ENCODE peak calls at places on chromosomes 12 and 14, in seven cellular contexts. O is A549, Z is omental fat pad, F is adrenal gland, J is IMR-90, C is retinal pigment epithelial cell, H is H9. U is an unnamed sample.

GRCh38 chr12:76014007-76014406 is 17.6 kb downstream of the PHLDA1 start:
- DNase-seq in O (no peak), Z (no peak), F (no peak), J (no peak), C (no peak), H (no peak), U (no peak)

GRCh38 chr14:93183596-93184317 is 940 bp downstream of the MOAP1 start:
- DNase-seq in O (no peak), Z (no peak), F (peak), J (no peak), C (no peak), H (no peak), U (no peak)

GRCh38 chr12:93667672-93668071 is 9.5 kb upstream of the CRADD start:
- DNase-seq in O (no peak), Z (no peak), F (no peak), J (peak), C (no peak), H (no peak), U (no peak)

GRCh38 chr12:24838531-24838950 is 110.4 kb downstream of the BCAT1 start:
- DNase-seq in O (no peak), Z (no peak), F (peak), J (peak), C (no peak), H (no peak), U (no peak)

GRCh38 chr14:53538316-53538851 is 385.3 kb upstream of the DDHD1 start:
- DNase-seq in O (no peak), Z (no peak), F (no peak), J (peak), C (no peak), H (no peak), U (no peak)

GRCh38 chr12:99131761-99132199 is 486.7 kb downstream of the APAF1 start:
- DNase-seq in O (no peak), Z (no peak), F (peak), J (no peak), C (no peak), H (peak), U (peak)

GRCh38 chr14:88493392-88494185 is 61.2 kb downstream of the PTPN21 start:
- DNase-seq in O (no peak), Z (no peak), F (no peak), J (no peak), C (no peak), H (no peak), U (no peak)

GRCh38 chr12:61521258-61521657 is 738.9 kb upstream of the USP15 start:
- DNase-seq in O (no peak), Z (no peak), F (no peak), J (no peak), C (no peak), H (no peak), U (no peak)

GRCh38 chr12:51199546-51199945 is 18.3 kb downstream of the POU6F1 start:
- DNase-seq in O (no peak), Z (no peak), F (no peak), J (no peak), C (no peak), H (no peak), U (no peak)

GRCh38 chr14:99753225-99754140 is 39.7 kb upstream of the EML1 start:
- DNase-seq in O (no peak), Z (no peak), F (no peak), J (no peak), C (no peak), H (no peak), U (no peak)

GRCh38 chr12:27523305-27523641 is 733 bp upstream of the PPFIBP1 start:
- DNase-seq in O (no peak), Z (no peak), F (no peak), J (no peak), C (no peak), H (no peak), U (no peak)

GRCh38 chr14:101197595-101198397 is 294.3 kb upstream of the RTL1 start:
- DNase-seq in O (no peak), Z (peak), F (peak), J (no peak), C (no peak), H (peak), U (no peak)

GRCh38 chr12:124524231-124524925 is 43.0 kb downstream of the NCOR2 start:
- DNase-seq in O (no peak), Z (no peak), F (no peak), J (peak), C (no peak), H (no peak), U (no peak)

GRCh38 chr14:24162083-24162482 is 1.0 kb downstream of the IRF9 start:
- DNase-seq in O (no peak), Z (no peak), F (no peak), J (peak), C (no peak), H (no peak), U (no peak)

GRCh38 chr12:47396902-47397663 is 308.7 kb downstream of the RPAP3 start:
- DNase-seq in O (peak), Z (no peak), F (no peak), J (no peak), C (no peak), H (no peak), U (no peak)

GRCh38 chr12:43222796-43223195 is 329.2 kb downstream of the ADAMTS20 start:
- DNase-seq in O (no peak), Z (no peak), F (no peak), J (no peak), C (no peak), H (no peak), U (no peak)

GRCh38 chr12:1047898-1048660 is 57.1 kb downstream of the ERC1 start:
- DNase-seq in O (no peak), Z (no peak), F (peak), J (no peak), C (no peak), H (no peak), U (no peak)

GRCh38 chr12:92034858-92035401 is 110.7 kb downstream of the BTG1 start:
- DNase-seq in O (peak), Z (no peak), F (peak), J (peak), C (no peak), H (no peak), U (no peak)

GRCh38 chr12:114684870-114685273 is 897 bp upstream of the TBX3 start:
- DNase-seq in O (no peak), Z (no peak), F (no peak), J (no peak), C (no peak), H (no peak), U (no peak)

GRCh38 chr12:42794811-42795210 is 205.3 kb upstream of the PRICKLE1 start:
- DNase-seq in O (no peak), Z (no peak), F (no peak), J (peak), C (no peak), H (no peak), U (no peak)

GRCh38 chr14:61877050-61877390 is 114.8 kb downstream of the SNAPC1 start:
- DNase-seq in O (no peak), Z (no peak), F (no peak), J (no peak), C (no peak), H (no peak), U (no peak)

GRCh38 chr12:9390761-9391160 is 182.6 kb upstream of the PZP start:
- DNase-seq in O (no peak), Z (no peak), F (no peak), J (no peak), C (no peak), H (no peak), U (no peak)

GRCh38 chr12:106586535-106586802 is 3.7 kb downstream of the RFX4 start:
- DNase-seq in O (no peak), Z (no peak), F (no peak), J (no peak), C (no peak), H (peak), U (no peak)

GRCh38 chr12:89333564-89334252 is 18.6 kb downstream of the DUSP6 start:
- DNase-seq in O (no peak), Z (no peak), F (peak), J (no peak), C (no peak), H (no peak), U (no peak)

GRCh38 chr12:106527356-106527755 is 55.4 kb upstream of the RFX4 start:
- DNase-seq in O (no peak), Z (no peak), F (no peak), J (peak), C (peak), H (no peak), U (no peak)

GRCh38 chr14:75709207-75709812 is 48.3 kb downstream of the TTLL5 start:
- DNase-seq in O (peak), Z (peak), F (peak), J (peak), C (peak), H (peak), U (peak)

GRCh38 chr12:118356809-118357326 is 15.8 kb downstream of the TAOK3 start:
- DNase-seq in O (peak), Z (no peak), F (no peak), J (peak), C (no peak), H (no peak), U (no peak)

GRCh38 chr12:2273288-2273687 is 220.5 kb downstream of the CACNA1C start:
- DNase-seq in O (no peak), Z (no peak), F (peak), J (peak), C (no peak), H (no peak), U (no peak)

GRCh38 chr12:50589650-50590435 is 85.1 kb downstream of the DIP2B start:
- DNase-seq in O (no peak), Z (no peak), F (no peak), J (peak), C (peak), H (no peak), U (no peak)

GRCh38 chr12:102421801-102422583 is 58.4 kb downstream of the IGF1 start:
- DNase-seq in O (peak), Z (no peak), F (no peak), J (peak), C (no peak), H (no peak), U (no peak)

GRCh38 chr12:29148065-29148957 is 767 bp upstream of the FAR2 start:
- DNase-seq in O (peak), Z (no peak), F (peak), J (no peak), C (no peak), H (no peak), U (no peak)

GRCh38 chr14:94450722-94451090 is 1.9 kb downstream of the SERPINA11 start:
- DNase-seq in O (no peak), Z (no peak), F (no peak), J (no peak), C (no peak), H (no peak), U (no peak)

GRCh38 chr14:36224176-36224575 is 47.7 kb upstream of the PTCSC3 start:
- DNase-seq in O (no peak), Z (no peak), F (no peak), J (no peak), C (no peak), H (no peak), U (no peak)

GRCh38 chr12:45687081-45688015 is 42.2 kb upstream of the ARID2 start:
- DNase-seq in O (no peak), Z (no peak), F (no peak), J (no peak), C (no peak), H (no peak), U (no peak)

GRCh38 chr12:121889267-121889624 is 656 bp downstream of the PSMD9 start:
- DNase-seq in O (no peak), Z (no peak), F (no peak), J (no peak), C (no peak), H (no peak), U (no peak)

GRCh38 chr12:29346764-29347421 is 34.1 kb downstream of the ERGIC2 start:
- DNase-seq in O (no peak), Z (no peak), F (no peak), J (peak), C (no peak), H (no peak), U (no peak)

GRCh38 chr12:30996255-30996654 is 69.7 kb downstream of the TSPAN11 start:
- DNase-seq in O (no peak), Z (no peak), F (no peak), J (peak), C (peak), H (no peak), U (no peak)

GRCh38 chr12:60101715-60102114 is 505.9 kb downstream of the SLC16A7 start:
- DNase-seq in O (no peak), Z (no peak), F (no peak), J (peak), C (peak), H (no peak), U (no peak)

GRCh38 chr12:16121953-16122352 is 155.5 kb downstream of the SLC15A5 start:
- DNase-seq in O (no peak), Z (no peak), F (no peak), J (no peak), C (no peak), H (peak), U (no peak)
- TF ChIP-seq CTCF in O (no peak), Z (no peak), F (no peak), J (no peak), C (no peak), H (peak), U (no peak)

GRCh38 chr14:104546591-104547309 is 32.8 kb upstream of the C14orf180 start:
- DNase-seq in O (no peak), Z (no peak), F (no peak), J (no peak), C (no peak), H (no peak), U (no peak)
- TF ChIP-seq CTCF in O (no peak), Z (no peak), F (no peak), J (no peak), C (no peak), H (no peak), U (no peak)

DNA sequence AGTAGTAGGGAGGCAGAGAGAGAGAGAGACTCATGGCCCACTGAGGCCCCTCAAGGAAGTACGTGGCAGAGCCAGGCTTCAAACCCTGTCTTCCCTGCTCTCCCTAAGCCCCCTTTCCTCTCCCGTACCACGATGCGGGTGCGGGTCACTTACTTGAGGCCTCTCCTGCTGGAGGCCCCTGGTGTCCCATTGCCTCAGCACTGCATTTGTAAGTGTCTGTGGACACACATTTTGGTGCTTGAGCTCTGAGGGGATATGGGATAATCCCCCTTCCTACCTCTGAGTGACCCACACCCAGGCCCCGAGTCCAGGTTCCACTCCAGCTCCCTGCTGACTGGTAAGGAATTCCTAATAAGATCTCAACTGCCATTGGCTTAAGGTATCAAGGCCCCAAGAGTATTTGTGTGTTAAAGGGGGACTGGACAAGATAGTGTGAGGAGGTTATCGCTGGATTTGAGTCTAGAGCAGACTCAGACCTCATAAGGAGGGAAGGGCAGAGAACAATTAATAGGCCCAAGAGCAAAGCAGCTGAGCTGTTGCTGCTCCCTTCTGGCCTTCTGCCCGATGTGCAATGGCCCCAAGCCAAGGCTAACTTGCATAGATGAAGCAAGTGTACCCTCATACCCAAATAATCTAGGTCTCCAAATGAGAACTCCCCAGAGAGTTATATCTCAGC is 71.9 kb downstream of the CRACR2A start:
- DNase-seq in O (no peak), Z (no peak), F (peak), J (no peak), C (no peak), H (no peak), U (no peak)
- TF ChIP-seq CTCF in O (no peak), Z (no peak), F (no peak), J (no peak), C (peak), H (peak), U (peak)

GRCh38 chr12:53500776-53501614 is at the start of gene TARBP2:
- DNase-seq in O (peak), Z (peak), F (peak), J (peak), C (peak), H (peak), U (peak)
- TF ChIP-seq CTCF in O (no peak), Z (no peak), F (no peak), J (peak), C (no peak), H (no peak), U (no peak)

GRCh38 chr14:50766338-50766886 is 64.5 kb downstream of the NIN start:
- DNase-seq in O (no peak), Z (no peak), F (no peak), J (no peak), C (peak), H (no peak), U (no peak)
- TF ChIP-seq CTCF in O (no peak), Z (no peak), F (no peak), J (no peak), C (no peak), H (no peak), U (no peak)

GRCh38 chr12:104827587-104827986 is 130.5 kb downstream of the SLC41A2 start:
- DNase-seq in O (no peak), Z (no peak), F (no peak), J (no peak), C (no peak), H (peak), U (no peak)
- TF ChIP-seq CTCF in O (no peak), Z (no peak), F (no peak), J (peak), C (peak), H (peak), U (peak)

GRCh38 chr12:69580074-69580473 is 5.2 kb upstream of the CCT2 start:
- DNase-seq in O (no peak), Z (no peak), F (no peak), J (no peak), C (no peak), H (no peak), U (no peak)

GRCh38 chr12:69585189-69586062 is at the start of gene CCT2:
- DNase-seq in O (peak), Z (peak), F (peak), J (peak), C (peak), H (peak), U (peak)

GRCh38 chr12:69579029-69579428 is 6.2 kb upstream of the CCT2 start:
- DNase-seq in O (no peak), Z (no peak), F (no peak), J (no peak), C (no peak), H (no peak), U (no peak)

GRCh38 chr12:69578283-69578682 is 7.0 kb upstream of the CCT2 start:
- DNase-seq in O (no peak), Z (no peak), F (no peak), J (no peak), C (no peak), H (no peak), U (no peak)

GRCh38 chr12:69583203-69583602 is 2.1 kb upstream of the CCT2 start:
- DNase-seq in O (no peak), Z (no peak), F (no peak), J (no peak), C (no peak), H (peak), U (no peak)
- TF ChIP-seq CTCF in O (no peak), Z (no peak), F (no peak), J (no peak), C (peak), H (peak), U (no peak)

DNA sequence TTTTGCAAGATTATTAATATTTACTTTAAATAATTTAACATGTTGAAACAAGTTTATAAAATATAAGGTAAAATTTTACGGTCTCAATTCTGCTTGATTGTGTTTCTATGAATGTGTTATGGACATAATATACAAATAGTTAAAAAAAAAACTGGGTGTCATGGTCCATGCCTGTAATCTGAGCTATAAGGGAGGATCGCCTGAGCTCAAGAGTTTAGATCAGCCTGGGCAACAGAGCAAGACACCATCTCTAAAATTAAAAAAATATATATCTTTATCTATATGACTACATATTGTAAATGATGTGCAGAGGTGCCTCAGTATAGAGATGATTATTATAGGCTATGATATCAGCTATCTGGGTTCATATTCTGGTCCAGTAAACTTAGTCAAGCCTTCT is 9.9 kb downstream of the PAPOLA start:
- DNase-seq in O (no peak), Z (no peak), F (no peak), J (no peak), C (no peak), H (no peak), U (no peak)
- TF ChIP-seq CTCF in O (no peak), Z (no peak), F (no peak), J (no peak), C (no peak), H (no peak), U (no peak)

DNA sequence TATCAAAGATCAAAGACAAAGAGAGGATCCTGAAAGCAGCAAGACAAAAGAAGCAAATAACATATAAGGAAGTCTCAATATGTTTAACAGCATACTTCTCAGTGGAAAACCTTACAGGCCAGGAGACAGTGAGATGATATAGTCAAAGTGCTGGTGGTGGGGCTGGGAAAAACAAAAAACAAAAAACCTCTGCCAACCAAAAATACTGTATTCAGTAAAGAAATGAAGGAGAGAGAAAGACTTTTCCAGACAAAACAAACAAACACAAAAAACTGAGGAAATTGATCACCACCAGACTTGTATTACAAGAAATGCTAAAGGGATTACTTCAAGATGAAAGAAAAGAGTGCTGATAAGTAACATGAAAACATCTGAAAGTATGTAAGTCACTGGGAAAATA is 221.2 kb downstream of the ADGRD1 start:
- DNase-seq in O (no peak), Z (no peak), F (no peak), J (no peak), C (no peak), H (no peak), U (no peak)
- TF ChIP-seq CTCF in O (no peak), Z (no peak), F (no peak), J (no peak), C (no peak), H (no peak), U (no peak)